ENCODE peak calls at places on chromosomes 4 and X, in eight cellular contexts. One of them, this sample, is unnamed.
A peak's percentile ranks its signal among the peaks of the same experiment; 100 is the strongest.

GRCh38 chr4:113153529-113154101 is 104.2 kb downstream of the ANK2 start:
- DNase-seq in stimulated activated CD4-positive, alpha-beta T cell treated with anti-CD3 and anti-CD28 coated beads, Interleukin-12 subunit alpha, Interleukin-12 subunit beta, amount 100 ng/mL, for 24 hours: no peak
- DNase-seq in HS-27A: no peak
- DNase-seq in PC-3: peak; percentile 51
- DNase-seq in heart left ventricle: no peak
- DNase-seq in activated T-helper 1 cell treated with anti-CD3 and anti-CD28 coated beads, Interleukin-2, amount 50 U/mL, for 16 hours: no peak
- DNase-seq in H4: no peak
- DNase-seq in amygdala: no peak
- DNase-seq in this sample: no peak

GRCh38 chr4:190018201-190018920 is 8.7 kb downstream of the FRG2 start:
- DNase-seq in heart left ventricle: no peak
- DNase-seq in amygdala: no peak
- DNase-seq in PC-3: no peak
- DNase-seq in HS-27A: no peak
- DNase-seq in activated T-helper 1 cell treated with anti-CD3 and anti-CD28 coated beads, Interleukin-2, amount 50 U/mL, for 16 hours: no peak
- DNase-seq in stimulated activated CD4-positive, alpha-beta T cell treated with anti-CD3 and anti-CD28 coated beads, Interleukin-12 subunit alpha, Interleukin-12 subunit beta, amount 100 ng/mL, for 24 hours: no peak
- DNase-seq in H4: no peak
- DNase-seq in this sample: no peak

GRCh38 chrX:57821703-57822375 is 88.4 kb downstream of the ZXDA start:
- DNase-seq in stimulated activated CD4-positive, alpha-beta T cell treated with anti-CD3 and anti-CD28 coated beads, Interleukin-12 subunit alpha, Interleukin-12 subunit beta, amount 100 ng/mL, for 24 hours: no peak
- DNase-seq in amygdala: no peak
- DNase-seq in H4: peak; percentile 65
- DNase-seq in heart left ventricle: no peak
- DNase-seq in activated T-helper 1 cell treated with anti-CD3 and anti-CD28 coated beads, Interleukin-2, amount 50 U/mL, for 16 hours: no peak
- DNase-seq in HS-27A: peak; percentile 5
- DNase-seq in PC-3: peak; percentile 75
- DNase-seq in this sample: peak; percentile 21

GRCh38 chr4:88109123-88109864 is 49.1 kb downstream of the ABCG2 start:
- DNase-seq in heart left ventricle: no peak
- DNase-seq in HS-27A: no peak
- DNase-seq in PC-3: no peak
- DNase-seq in H4: no peak
- DNase-seq in amygdala: no peak
- DNase-seq in stimulated activated CD4-positive, alpha-beta T cell treated with anti-CD3 and anti-CD28 coated beads, Interleukin-12 subunit alpha, Interleukin-12 subunit beta, amount 100 ng/mL, for 24 hours: no peak
- DNase-seq in activated T-helper 1 cell treated with anti-CD3 and anti-CD28 coated beads, Interleukin-2, amount 50 U/mL, for 16 hours: no peak
- DNase-seq in this sample: no peak

GRCh38 chrX:134026732-134027311 is 41.4 kb upstream of the GPC3 start:
- DNase-seq in heart left ventricle: no peak
- DNase-seq in amygdala: no peak
- DNase-seq in stimulated activated CD4-positive, alpha-beta T cell treated with anti-CD3 and anti-CD28 coated beads, Interleukin-12 subunit alpha, Interleukin-12 subunit beta, amount 100 ng/mL, for 24 hours: no peak
- DNase-seq in PC-3: peak; percentile 56
- DNase-seq in activated T-helper 1 cell treated with anti-CD3 and anti-CD28 coated beads, Interleukin-2, amount 50 U/mL, for 16 hours: no peak
- DNase-seq in HS-27A: no peak
- DNase-seq in H4: peak; percentile 17
- DNase-seq in this sample: peak; percentile 14

GRCh38 chrX:138018145-138018799 is 452.3 kb downstream of the ZIC3 start:
- DNase-seq in stimulated activated CD4-positive, alpha-beta T cell treated with anti-CD3 and anti-CD28 coated beads, Interleukin-12 subunit alpha, Interleukin-12 subunit beta, amount 100 ng/mL, for 24 hours: no peak
- DNase-seq in HS-27A: no peak
- DNase-seq in PC-3: peak; percentile 63
- DNase-seq in heart left ventricle: no peak
- DNase-seq in amygdala: no peak
- DNase-seq in H4: no peak
- DNase-seq in activated T-helper 1 cell treated with anti-CD3 and anti-CD28 coated beads, Interleukin-2, amount 50 U/mL, for 16 hours: no peak
- DNase-seq in this sample: no peak

GRCh38 chr4:40629401-40630334 is at the start of gene RBM47:
- DNase-seq in stimulated activated CD4-positive, alpha-beta T cell treated with anti-CD3 and anti-CD28 coated beads, Interleukin-12 subunit alpha, Interleukin-12 subunit beta, amount 100 ng/mL, for 24 hours: peak; percentile 10
- DNase-seq in heart left ventricle: peak; percentile 65
- DNase-seq in HS-27A: no peak
- DNase-seq in activated T-helper 1 cell treated with anti-CD3 and anti-CD28 coated beads, Interleukin-2, amount 50 U/mL, for 16 hours: no peak
- DNase-seq in H4: peak; percentile 34
- DNase-seq in PC-3: peak; percentile 86
- DNase-seq in amygdala: no peak
- DNase-seq in this sample: no peak

GRCh38 chr4:186149872-186150271 is 41.5 kb upstream of the CYP4V2 start:
- DNase-seq in activated T-helper 1 cell treated with anti-CD3 and anti-CD28 coated beads, Interleukin-2, amount 50 U/mL, for 16 hours: peak; percentile 16
- DNase-seq in HS-27A: no peak
- DNase-seq in stimulated activated CD4-positive, alpha-beta T cell treated with anti-CD3 and anti-CD28 coated beads, Interleukin-12 subunit alpha, Interleukin-12 subunit beta, amount 100 ng/mL, for 24 hours: no peak
- DNase-seq in heart left ventricle: peak; percentile 81
- DNase-seq in PC-3: peak; percentile 39
- DNase-seq in H4: peak; percentile 45
- DNase-seq in amygdala: no peak
- DNase-seq in this sample: peak; percentile 28

GRCh38 chr4:93842512-93843252 is 14.1 kb downstream of the ATOH1 start:
- DNase-seq in amygdala: no peak
- DNase-seq in PC-3: no peak
- DNase-seq in H4: no peak
- DNase-seq in stimulated activated CD4-positive, alpha-beta T cell treated with anti-CD3 and anti-CD28 coated beads, Interleukin-12 subunit alpha, Interleukin-12 subunit beta, amount 100 ng/mL, for 24 hours: no peak
- DNase-seq in activated T-helper 1 cell treated with anti-CD3 and anti-CD28 coated beads, Interleukin-2, amount 50 U/mL, for 16 hours: no peak
- DNase-seq in heart left ventricle: no peak
- DNase-seq in HS-27A: no peak
- DNase-seq in this sample: no peak

GRCh38 chr4:90181644-90182043 is 54.5 kb downstream of the CCSER1 start:
- DNase-seq in activated T-helper 1 cell treated with anti-CD3 and anti-CD28 coated beads, Interleukin-2, amount 50 U/mL, for 16 hours: no peak
- DNase-seq in H4: no peak
- DNase-seq in stimulated activated CD4-positive, alpha-beta T cell treated with anti-CD3 and anti-CD28 coated beads, Interleukin-12 subunit alpha, Interleukin-12 subunit beta, amount 100 ng/mL, for 24 hours: no peak
- DNase-seq in PC-3: peak; percentile 53
- DNase-seq in HS-27A: no peak
- DNase-seq in heart left ventricle: no peak
- DNase-seq in amygdala: no peak
- DNase-seq in this sample: no peak

GRCh38 chrX:13939741-13940597 is 89.7 kb downstream of the GEMIN8 start:
- DNase-seq in activated T-helper 1 cell treated with anti-CD3 and anti-CD28 coated beads, Interleukin-2, amount 50 U/mL, for 16 hours: no peak
- DNase-seq in amygdala: no peak
- DNase-seq in stimulated activated CD4-positive, alpha-beta T cell treated with anti-CD3 and anti-CD28 coated beads, Interleukin-12 subunit alpha, Interleukin-12 subunit beta, amount 100 ng/mL, for 24 hours: no peak
- DNase-seq in HS-27A: no peak
- DNase-seq in heart left ventricle: no peak
- DNase-seq in PC-3: no peak
- DNase-seq in H4: no peak
- DNase-seq in this sample: no peak

GRCh38 chr4:168630445-168631187 is 133.8 kb downstream of the PALLD start:
- DNase-seq in heart left ventricle: no peak
- DNase-seq in amygdala: no peak
- DNase-seq in HS-27A: no peak
- DNase-seq in stimulated activated CD4-positive, alpha-beta T cell treated with anti-CD3 and anti-CD28 coated beads, Interleukin-12 subunit alpha, Interleukin-12 subunit beta, amount 100 ng/mL, for 24 hours: no peak
- DNase-seq in PC-3: peak; percentile 70
- DNase-seq in activated T-helper 1 cell treated with anti-CD3 and anti-CD28 coated beads, Interleukin-2, amount 50 U/mL, for 16 hours: no peak
- DNase-seq in H4: no peak
- DNase-seq in this sample: peak; percentile 62

GRCh38 chr4:112109455-112110425 is 35.5 kb upstream of the FAM241A start:
- DNase-seq in PC-3: peak; percentile 6
- DNase-seq in activated T-helper 1 cell treated with anti-CD3 and anti-CD28 coated beads, Interleukin-2, amount 50 U/mL, for 16 hours: no peak
- DNase-seq in HS-27A: no peak
- DNase-seq in amygdala: no peak
- DNase-seq in H4: peak; percentile 30
- DNase-seq in heart left ventricle: no peak
- DNase-seq in stimulated activated CD4-positive, alpha-beta T cell treated with anti-CD3 and anti-CD28 coated beads, Interleukin-12 subunit alpha, Interleukin-12 subunit beta, amount 100 ng/mL, for 24 hours: no peak
- DNase-seq in this sample: no peak

GRCh38 chrX:40283981-40284380 is 186.2 kb upstream of the BCOR start:
- DNase-seq in HS-27A: no peak
- DNase-seq in stimulated activated CD4-positive, alpha-beta T cell treated with anti-CD3 and anti-CD28 coated beads, Interleukin-12 subunit alpha, Interleukin-12 subunit beta, amount 100 ng/mL, for 24 hours: no peak
- DNase-seq in heart left ventricle: no peak
- DNase-seq in amygdala: no peak
- DNase-seq in H4: no peak
- DNase-seq in PC-3: no peak
- DNase-seq in activated T-helper 1 cell treated with anti-CD3 and anti-CD28 coated beads, Interleukin-2, amount 50 U/mL, for 16 hours: no peak
- DNase-seq in this sample: no peak

GRCh38 chr4:7276538-7276937 is 84.2 kb downstream of the SORCS2 start:
- DNase-seq in heart left ventricle: no peak
- DNase-seq in stimulated activated CD4-positive, alpha-beta T cell treated with anti-CD3 and anti-CD28 coated beads, Interleukin-12 subunit alpha, Interleukin-12 subunit beta, amount 100 ng/mL, for 24 hours: no peak
- DNase-seq in amygdala: no peak
- DNase-seq in H4: no peak
- DNase-seq in PC-3: no peak
- DNase-seq in HS-27A: no peak
- DNase-seq in activated T-helper 1 cell treated with anti-CD3 and anti-CD28 coated beads, Interleukin-2, amount 50 U/mL, for 16 hours: no peak
- DNase-seq in this sample: no peak

GRCh38 chr4:144732584-144733130 is 86.7 kb downstream of the HHIP start:
- DNase-seq in H4: peak; percentile 17
- DNase-seq in activated T-helper 1 cell treated with anti-CD3 and anti-CD28 coated beads, Interleukin-2, amount 50 U/mL, for 16 hours: no peak
- DNase-seq in heart left ventricle: no peak
- DNase-seq in amygdala: no peak
- DNase-seq in PC-3: peak; percentile 65
- DNase-seq in stimulated activated CD4-positive, alpha-beta T cell treated with anti-CD3 and anti-CD28 coated beads, Interleukin-12 subunit alpha, Interleukin-12 subunit beta, amount 100 ng/mL, for 24 hours: no peak
- DNase-seq in HS-27A: no peak
- DNase-seq in this sample: no peak

GRCh38 chrX:23503835-23504539 is 163.3 kb upstream of the PRDX4 start:
- DNase-seq in stimulated activated CD4-positive, alpha-beta T cell treated with anti-CD3 and anti-CD28 coated beads, Interleukin-12 subunit alpha, Interleukin-12 subunit beta, amount 100 ng/mL, for 24 hours: no peak
- DNase-seq in heart left ventricle: peak; percentile 83
- DNase-seq in HS-27A: peak; percentile 50
- DNase-seq in H4: peak; percentile 92
- DNase-seq in activated T-helper 1 cell treated with anti-CD3 and anti-CD28 coated beads, Interleukin-2, amount 50 U/mL, for 16 hours: no peak
- DNase-seq in PC-3: peak; percentile 96
- DNase-seq in amygdala: no peak
- DNase-seq in this sample: peak; percentile 7

GRCh38 chr4:174198396-174199179 is 84.9 kb downstream of the FBXO8 start:
- DNase-seq in activated T-helper 1 cell treated with anti-CD3 and anti-CD28 coated beads, Interleukin-2, amount 50 U/mL, for 16 hours: no peak
- DNase-seq in heart left ventricle: no peak
- DNase-seq in amygdala: no peak
- DNase-seq in H4: peak; percentile 53
- DNase-seq in HS-27A: peak; percentile 51
- DNase-seq in stimulated activated CD4-positive, alpha-beta T cell treated with anti-CD3 and anti-CD28 coated beads, Interleukin-12 subunit alpha, Interleukin-12 subunit beta, amount 100 ng/mL, for 24 hours: no peak
- DNase-seq in PC-3: peak; percentile 83
- DNase-seq in this sample: no peak

This sample was measured in hepatic stellate cell.